ENCODE peak calls at places on chromosomes 3 and 15, in four cellular contexts. V is stimulated activated naive CD8-positive, alpha-beta T cell treated with anti-CD3 and anti-CD28 coated beads, Interleukin-15, amount 100 ng/mL, for 72 hours; B is amniotic stem cell; E is AG08396. T is an unnamed sample.

GRCh38 chr3:96803860-96804259 is 10.5 kb upstream of the EPHA6 start:
- DNase-seq in V (no peak), B (no peak), E (no peak), T (no peak)

GRCh38 chr15:37653018-37653417 is 281.4 kb upstream of the TMCO5A start:
- DNase-seq in E (no peak), V (no peak), B (no peak), T (no peak)

GRCh38 chr3:183826854-183827253 is 1.5 kb upstream of the MAP6D1 start:
- DNase-seq in E (no peak), B (no peak), V (no peak), T (no peak)

GRCh38 chr15:78950343-78950742 is 5.5 kb upstream of the CTSH start:
- DNase-seq in V (no peak), E (no peak), B (no peak), T (peak)

GRCh38 chr3:30770387-30770786 is 124.1 kb downstream of the GADL1 start:
- DNase-seq in E (peak), V (no peak), B (no peak), T (peak)

GRCh38 chr3:50518441-50518840 is 15.0 kb upstream of the CACNA2D2 start:
- DNase-seq in E (no peak), V (no peak), B (no peak), T (no peak)

GRCh38 chr3:153093629-153094028 is 68.4 kb upstream of the RAP2B start:
- DNase-seq in V (no peak), E (no peak), B (no peak), T (no peak)

GRCh38 chr15:36428102-36428845 is 151.2 kb upstream of the CDIN1 start:
- DNase-seq in V (no peak), E (peak), B (peak), T (no peak)

GRCh38 chr3:114336122-114336697 is 42.4 kb downstream of the TIGIT start:
- DNase-seq in V (no peak), B (no peak), E (peak), T (no peak)

GRCh38 chr15:93042211-93042610 is 46.8 kb downstream of the RGMA start:
- DNase-seq in V (no peak), B (no peak), E (no peak), T (no peak)

GRCh38 chr3:98701276-98701675 is 61.9 kb upstream of the ST3GAL6 start:
- DNase-seq in B (no peak), E (no peak), V (no peak), T (no peak)

GRCh38 chr15:43966646-43967045 is 139.8 kb downstream of the WDR76 start:
- DNase-seq in E (peak), B (no peak), V (no peak), T (no peak)

GRCh38 chr3:171162986-171163723 is 136.6 kb upstream of the SLC2A2 start:
- DNase-seq in B (no peak), V (no peak), E (no peak), T (no peak)

GRCh38 chr15:36887214-36888017 is 212.9 kb downstream of the MEIS2 start:
- DNase-seq in E (no peak), V (no peak), B (no peak), T (no peak)

GRCh38 chr15:78565951-78566774 is 843 bp downstream of the CHRNA5 start:
- DNase-seq in E (peak), B (no peak), V (no peak), T (peak)

GRCh38 chr15:35460616-35461015 is 85.3 kb downstream of the DPH6 start:
- DNase-seq in B (no peak), E (no peak), V (no peak), T (no peak)

GRCh38 chr3:174439621-174440349 is 419.3 kb upstream of the NAALADL2 start:
- DNase-seq in B (peak), V (no peak), E (peak), T (no peak)

GRCh38 chr3:13548696-13549512 is at the start of gene FBLN2:
- DNase-seq in E (peak), V (no peak), B (no peak), T (no peak)

GRCh38 chr3:195703776-195704175 is 17.0 kb upstream of the MUC20 start:
- DNase-seq in B (no peak), V (no peak), E (no peak), T (no peak)

GRCh38 chr3:29871087-29871486 is 590.2 kb downstream of the RBMS3 start:
- DNase-seq in E (no peak), B (no peak), V (no peak), T (peak)

GRCh38 chr3:112738366-112738765 is 97.4 kb upstream of the CCDC80 start:
- DNase-seq in E (no peak), B (no peak), V (no peak), T (no peak)

GRCh38 chr15:90211440-90212168 is 10.5 kb downstream of the SEMA4B start:
- DNase-seq in E (no peak), V (no peak), B (peak), T (no peak)

GRCh38 chr15:45064386-45064785 is 41.4 kb downstream of the SORD start:
- DNase-seq in B (no peak), E (peak), V (no peak), T (no peak)

GRCh38 chr3:97432914-97433313 is 331.6 kb upstream of the ARL6 start:
- DNase-seq in V (no peak), E (no peak), B (no peak), T (no peak)

GRCh38 chr3:119240101-119240581 is 537 bp downstream of the B4GALT4 start:
- DNase-seq in B (no peak), E (no peak), V (no peak), T (peak)

GRCh38 chr3:40523781-40524180 is 979 bp upstream of the ZNF621 start:
- DNase-seq in B (no peak), V (no peak), E (no peak), T (no peak)

GRCh38 chr3:131714585-131715220 is 211.9 kb upstream of the MRPL3 start:
- DNase-seq in E (no peak), B (no peak), V (peak), T (no peak)

GRCh38 chr3:126329927-126330725 is 27.1 kb downstream of the KLF15 start:
- DNase-seq in B (no peak), V (no peak), E (no peak), T (no peak)

GRCh38 chr15:45387379-45388007 is 9.1 kb upstream of the GATM start:
- DNase-seq in E (no peak), V (no peak), B (no peak), T (peak)

GRCh38 chr3:67327582-67327981 is 326.8 kb downstream of the SUCLG2 start:
- DNase-seq in B (no peak), E (no peak), V (no peak), T (no peak)

GRCh38 chr3:8201886-8202285 is 299.7 kb upstream of the LMCD1 start:
- DNase-seq in V (no peak), E (no peak), B (no peak), T (no peak)

GRCh38 chr3:143216709-143217182 is 97.2 kb downstream of the CHST2 start:
- DNase-seq in B (no peak), E (no peak), V (no peak), T (no peak)

GRCh38 chr3:58260261-58260731 is 22.7 kb downstream of the ABHD6 start:
- DNase-seq in E (peak), B (peak), V (peak), T (no peak)